ENCODE peak calls at places on chromosomes 7 and 10, in nine cellular contexts. One of them, this sample, is unnamed.
A peak's percentile ranks its signal among the peaks of the same experiment; 100 is the strongest.

GRCh38 chr7:7103343-7104313 is 78.7 kb upstream of the C1GALT1 start:
- DNase-seq in breast epithelium: no peak
- DNase-seq in left lung: no peak
- DNase-seq in right lobe of liver: no peak
- DNase-seq in H1: no peak
- DNase-seq in A549: peak; percentile 46
- DNase-seq in OCI-LY7: peak; percentile 65
- DNase-seq in endodermal cell: no peak
- DNase-seq in AG04450: peak; percentile 20
- DNase-seq in this sample: peak; percentile 50

GRCh38 chr7:1666251-1666778 is 3.8 kb upstream of the ELFN1 start:
- DNase-seq in left lung: no peak
- DNase-seq in right lobe of liver: peak; percentile 44
- DNase-seq in endodermal cell: peak; percentile 69
- DNase-seq in A549: peak; percentile 69
- DNase-seq in breast epithelium: peak; percentile 50
- DNase-seq in AG04450: no peak
- DNase-seq in H1: no peak
- DNase-seq in OCI-LY7: no peak
- DNase-seq in this sample: no peak

GRCh38 chr7:106883627-106884026 is 18.5 kb downstream of the PIK3CG start:
- DNase-seq in H1: no peak
- DNase-seq in right lobe of liver: no peak
- DNase-seq in AG04450: no peak
- DNase-seq in A549: no peak
- DNase-seq in breast epithelium: no peak
- DNase-seq in OCI-LY7: peak; percentile 66
- DNase-seq in endodermal cell: no peak
- DNase-seq in left lung: no peak
- DNase-seq in this sample: no peak

GRCh38 chr10:69636626-69637550 is 6.8 kb downstream of the FAM241B start:
- DNase-seq in breast epithelium: peak; percentile 49
- DNase-seq in AG04450: no peak
- DNase-seq in endodermal cell: peak; percentile 86
- DNase-seq in right lobe of liver: no peak
- DNase-seq in left lung: no peak
- DNase-seq in OCI-LY7: peak; percentile 28
- DNase-seq in H1: no peak
- DNase-seq in A549: peak; percentile 35
- DNase-seq in this sample: peak; percentile 25

GRCh38 chr7:24059775-24060174 is 224.2 kb upstream of the NPY start:
- DNase-seq in breast epithelium: no peak
- DNase-seq in H1: no peak
- DNase-seq in OCI-LY7: no peak
- DNase-seq in AG04450: no peak
- DNase-seq in right lobe of liver: no peak
- DNase-seq in A549: no peak
- DNase-seq in left lung: no peak
- DNase-seq in endodermal cell: peak; percentile 74
- DNase-seq in this sample: no peak

GRCh38 chr7:2723138-2723850 is 35.3 kb downstream of the AMZ1 start:
- DNase-seq in OCI-LY7: no peak
- DNase-seq in H1: no peak
- DNase-seq in breast epithelium: no peak
- DNase-seq in A549: no peak
- DNase-seq in endodermal cell: peak; percentile 41
- DNase-seq in AG04450: no peak
- DNase-seq in left lung: peak; percentile 29
- DNase-seq in right lobe of liver: peak; percentile 31
- DNase-seq in this sample: no peak

GRCh38 chr10:14698487-14699170 is 76.1 kb downstream of the FAM107B start:
- DNase-seq in AG04450: peak; percentile 37
- DNase-seq in H1: no peak
- DNase-seq in left lung: no peak
- DNase-seq in endodermal cell: no peak
- DNase-seq in right lobe of liver: no peak
- DNase-seq in breast epithelium: no peak
- DNase-seq in A549: no peak
- DNase-seq in OCI-LY7: no peak
- DNase-seq in this sample: no peak

GRCh38 chr7:30225863-30226361 is 58.5 kb upstream of the ZNRF2 start:
- DNase-seq in endodermal cell: no peak
- DNase-seq in breast epithelium: peak; percentile 63
- DNase-seq in A549: no peak
- DNase-seq in OCI-LY7: peak; percentile 67
- DNase-seq in H1: no peak
- DNase-seq in AG04450: no peak
- DNase-seq in left lung: peak; percentile 85
- DNase-seq in right lobe of liver: no peak
- DNase-seq in this sample: no peak

GRCh38 chr10:101672536-101672935 is 22.4 kb downstream of the FBXW4 start:
- DNase-seq in right lobe of liver: peak; percentile 87
- DNase-seq in endodermal cell: no peak
- DNase-seq in H1: no peak
- DNase-seq in AG04450: no peak
- DNase-seq in OCI-LY7: no peak
- DNase-seq in A549: no peak
- DNase-seq in left lung: peak; percentile 50
- DNase-seq in breast epithelium: no peak
- DNase-seq in this sample: no peak

DNA sequence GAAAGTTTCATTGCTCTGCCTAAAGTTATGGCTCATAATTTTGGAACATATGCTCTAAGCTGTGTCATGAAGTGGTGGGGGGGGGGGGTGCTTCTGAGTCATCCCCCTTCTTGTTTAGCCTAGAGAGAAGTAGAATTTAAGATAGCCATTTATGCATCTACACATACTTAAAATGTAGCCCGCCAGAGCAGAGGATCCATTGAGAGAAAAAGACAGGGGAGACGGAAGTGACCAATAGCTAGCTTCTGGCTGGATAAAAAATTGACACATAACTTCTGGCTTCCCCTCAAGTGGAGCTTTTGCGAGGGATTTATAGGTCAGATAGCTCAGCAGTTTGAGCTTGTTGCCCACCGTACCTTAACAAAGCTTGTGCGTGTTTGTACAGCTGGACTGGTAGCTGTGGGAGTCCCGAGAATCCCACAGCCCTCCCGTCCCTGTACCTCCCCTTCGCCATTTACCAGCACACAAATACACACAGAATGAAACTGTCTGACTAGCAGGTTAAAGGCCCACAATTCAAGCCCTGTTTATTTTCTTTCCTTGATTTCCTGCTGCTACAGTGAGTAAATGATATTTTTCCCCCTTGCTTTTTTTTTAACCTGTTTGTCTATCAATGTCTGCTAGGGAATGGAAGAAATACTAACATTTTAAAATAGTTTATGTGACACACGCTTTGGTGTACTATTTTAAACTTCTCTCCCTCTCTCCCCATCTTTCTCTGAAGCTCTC is 232.6 kb upstream of the FERD3L start:
- DNase-seq in A549: no peak
- DNase-seq in endodermal cell: no peak
- DNase-seq in OCI-LY7: no peak
- DNase-seq in AG04450: peak; percentile 53
- DNase-seq in right lobe of liver: no peak
- DNase-seq in H1: no peak
- DNase-seq in left lung: no peak
- DNase-seq in breast epithelium: no peak
- DNase-seq in this sample: no peak
- H3K27ac ChIP-seq in A549: no peak overlapping the region
- H3K27ac ChIP-seq in endodermal cell: no peak overlapping the region
- H3K27ac ChIP-seq in OCI-LY7: no peak overlapping the region
- H3K27ac ChIP-seq in AG04450: peak overlapping the region; percentile 92
- H3K27ac ChIP-seq in right lobe of liver: no peak overlapping the region
- H3K27ac ChIP-seq in H1: no peak overlapping the region
- H3K27ac ChIP-seq in left lung: no peak overlapping the region
- H3K27ac ChIP-seq in breast epithelium: no peak overlapping the region
- H3K27ac ChIP-seq in this sample: no peak overlapping the region

DNA sequence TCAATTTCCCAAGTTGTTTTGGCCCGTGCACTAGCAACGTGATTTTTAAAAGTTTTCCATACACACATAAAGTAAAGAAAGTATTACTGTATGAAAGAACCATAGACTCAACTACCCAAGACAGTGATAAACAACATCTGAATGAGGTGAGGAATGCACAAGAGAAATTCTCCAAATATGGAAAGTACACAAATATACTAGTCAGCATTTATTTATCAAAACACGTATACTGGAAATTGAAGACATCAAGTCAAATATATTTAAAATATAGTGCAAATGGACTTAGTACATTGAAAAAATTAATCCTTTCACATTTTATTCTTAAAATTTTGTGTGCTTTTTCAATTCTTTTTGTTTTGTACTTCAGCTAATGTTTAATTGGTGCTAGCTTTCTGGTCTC is 143.6 kb downstream of the ARL4A start:
- DNase-seq in breast epithelium: no peak
- DNase-seq in A549: no peak
- DNase-seq in AG04450: no peak
- DNase-seq in left lung: no peak
- DNase-seq in H1: no peak
- DNase-seq in right lobe of liver: no peak
- DNase-seq in OCI-LY7: no peak
- DNase-seq in endodermal cell: no peak
- DNase-seq in this sample: no peak
- TF ChIP-seq CTCF in breast epithelium: no peak
- TF ChIP-seq CTCF in A549: no peak
- TF ChIP-seq CTCF in AG04450: no peak
- TF ChIP-seq CTCF in left lung: no peak
- TF ChIP-seq CTCF in H1: no peak
- TF ChIP-seq CTCF in right lobe of liver: no peak
- TF ChIP-seq CTCF in OCI-LY7: no peak
- TF ChIP-seq CTCF in endodermal cell: no peak
- TF ChIP-seq CTCF in this sample: no peak

GRCh38 chr10:1608408-1609037 is 128.8 kb downstream of the ADARB2 start:
- DNase-seq in endodermal cell: peak; percentile 78
- DNase-seq in right lobe of liver: no peak
- DNase-seq in OCI-LY7: no peak
- DNase-seq in AG04450: no peak
- DNase-seq in breast epithelium: no peak
- DNase-seq in A549: no peak
- DNase-seq in left lung: no peak
- DNase-seq in H1: peak; percentile 15
- DNase-seq in this sample: no peak

GRCh38 chr10:1609038-1609411 is 128.3 kb downstream of the ADARB2 start:
- DNase-seq in H1: no peak
- DNase-seq in endodermal cell: no peak
- DNase-seq in AG04450: no peak
- DNase-seq in right lobe of liver: no peak
- DNase-seq in A549: no peak
- DNase-seq in OCI-LY7: no peak
- DNase-seq in left lung: no peak
- DNase-seq in breast epithelium: no peak
- DNase-seq in this sample: no peak

GRCh38 chr10:1607466-1607865 is 129.9 kb downstream of the ADARB2 start:
- DNase-seq in A549: no peak
- DNase-seq in right lobe of liver: no peak
- DNase-seq in H1: no peak
- DNase-seq in AG04450: no peak
- DNase-seq in endodermal cell: peak; percentile 25
- DNase-seq in breast epithelium: no peak
- DNase-seq in OCI-LY7: no peak
- DNase-seq in left lung: no peak
- DNase-seq in this sample: no peak

GRCh38 chr10:1610986-1611770 is 126.1 kb downstream of the ADARB2 start:
- DNase-seq in endodermal cell: peak; percentile 39
- DNase-seq in A549: no peak
- DNase-seq in left lung: no peak
- DNase-seq in H1: no peak
- DNase-seq in AG04450: no peak
- DNase-seq in OCI-LY7: no peak
- DNase-seq in right lobe of liver: no peak
- DNase-seq in breast epithelium: no peak
- DNase-seq in this sample: no peak

DNA sequence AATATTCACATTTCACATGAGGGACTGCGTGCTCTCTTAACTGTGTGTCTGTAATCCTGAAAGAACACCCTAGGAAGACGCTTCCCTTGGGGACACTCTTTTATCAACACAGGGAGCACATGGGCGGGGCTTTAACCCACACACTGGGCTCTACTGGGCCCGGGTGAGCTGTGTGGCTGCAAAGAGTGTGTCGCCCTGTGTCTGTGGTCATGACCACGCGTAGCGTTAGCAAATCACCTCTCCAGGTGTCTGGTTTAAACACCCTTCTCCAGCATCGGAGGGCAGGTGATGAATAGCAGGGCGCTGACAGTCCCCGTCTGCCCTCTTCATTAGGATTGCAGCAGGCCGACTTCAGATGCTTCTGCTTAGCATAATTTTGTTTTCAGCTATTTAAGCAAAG is 127.7 kb downstream of the ADARB2 start:
- DNase-seq in AG04450: no peak
- DNase-seq in endodermal cell: peak; percentile 57
- DNase-seq in OCI-LY7: no peak
- DNase-seq in right lobe of liver: no peak
- DNase-seq in A549: no peak
- DNase-seq in H1: no peak
- DNase-seq in left lung: no peak
- DNase-seq in breast epithelium: no peak
- DNase-seq in this sample: no peak
- H3K9me3 ChIP-seq in AG04450: peaks cover 73% of the 10 kb centered on the region
- H3K9me3 ChIP-seq in endodermal cell: no peaks in the 10 kb centered on the region
- H3K9me3 ChIP-seq in OCI-LY7: no peaks in the 10 kb centered on the region
- H3K9me3 ChIP-seq in right lobe of liver: no peaks in the 10 kb centered on the region
- H3K9me3 ChIP-seq in A549: no peaks in the 10 kb centered on the region
- H3K9me3 ChIP-seq in H1: no peaks in the 10 kb centered on the region
- H3K9me3 ChIP-seq in left lung: no peaks in the 10 kb centered on the region
- H3K9me3 ChIP-seq in breast epithelium: no peaks in the 10 kb centered on the region
- H3K9me3 ChIP-seq in this sample: no peaks in the 10 kb centered on the region

GRCh38 chr7:130486963-130487324 is 4.9 kb upstream of the MEST start:
- DNase-seq in right lobe of liver: no peak
- DNase-seq in A549: no peak
- DNase-seq in AG04450: no peak
- DNase-seq in breast epithelium: no peak
- DNase-seq in endodermal cell: no peak
- DNase-seq in OCI-LY7: no peak
- DNase-seq in H1: no peak
- DNase-seq in left lung: no peak
- DNase-seq in this sample: no peak

GRCh38 chr7:130483036-130483435 is 8.8 kb upstream of the MEST start:
- DNase-seq in breast epithelium: no peak
- DNase-seq in H1: no peak
- DNase-seq in A549: no peak
- DNase-seq in left lung: no peak
- DNase-seq in AG04450: no peak
- DNase-seq in OCI-LY7: no peak
- DNase-seq in endodermal cell: no peak
- DNase-seq in right lobe of liver: no peak
- DNase-seq in this sample: no peak

GRCh38 chr7:130488376-130489139 is 3.3 kb upstream of the MEST start:
- DNase-seq in left lung: no peak
- DNase-seq in AG04450: no peak
- DNase-seq in right lobe of liver: no peak
- DNase-seq in A549: no peak
- DNase-seq in breast epithelium: no peak
- DNase-seq in endodermal cell: no peak
- DNase-seq in H1: no peak
- DNase-seq in OCI-LY7: no peak
- DNase-seq in this sample: no peak

GRCh38 chr7:130486114-130486962 is 5.5 kb upstream of the MEST start:
- DNase-seq in endodermal cell: peak; percentile 96
- DNase-seq in breast epithelium: peak; percentile 64
- DNase-seq in OCI-LY7: peak; percentile 69
- DNase-seq in right lobe of liver: peak; percentile 90
- DNase-seq in left lung: peak; percentile 84
- DNase-seq in H1: peak; percentile 94
- DNase-seq in AG04450: no peak
- DNase-seq in A549: peak; percentile 91
- DNase-seq in this sample: peak; percentile 67

GRCh38 chr7:130485734-130486113 is 6.2 kb upstream of the MEST start:
- DNase-seq in left lung: no peak
- DNase-seq in A549: no peak
- DNase-seq in endodermal cell: no peak
- DNase-seq in AG04450: no peak
- DNase-seq in H1: no peak
- DNase-seq in right lobe of liver: no peak
- DNase-seq in breast epithelium: no peak
- DNase-seq in OCI-LY7: no peak
- DNase-seq in this sample: no peak
- H3K27ac ChIP-seq in left lung: no peak overlapping the region
- H3K27ac ChIP-seq in A549: peak overlapping the region; percentile 76
- H3K27ac ChIP-seq in endodermal cell: no peak overlapping the region
- H3K27ac ChIP-seq in AG04450: no peak overlapping the region
- H3K27ac ChIP-seq in H1: no peak overlapping the region
- H3K27ac ChIP-seq in right lobe of liver: peak overlapping the region; percentile 50
- H3K27ac ChIP-seq in breast epithelium: peak overlapping the region; percentile 81
- H3K27ac ChIP-seq in OCI-LY7: no peak overlapping the region
- H3K27ac ChIP-seq in this sample: no peak overlapping the region

This sample was measured in CD8-positive, alpha-beta T cell.